ENCODE peak calls at places on chromosome 15, in four cellular contexts. One of them, this sample, is unnamed.

GRCh38 chr15:82828064-82828463 is 18.6 kb downstream of the WHAMM start:
- DNase-seq in H1: no peak
- DNase-seq in K562: no peak
- DNase-seq in HepG2: peak; percentile 60
- DNase-seq in this sample: no peak

GRCh38 chr15:96230557-96231181 is 99.8 kb upstream of the NR2F2 start:
- DNase-seq in H1: no peak
- DNase-seq in K562: no peak
- DNase-seq in HepG2: no peak
- DNase-seq in this sample: peak; percentile 50

GRCh38 chr15:90099072-90099867 is 3.0 kb downstream of the IDH2 start:
- DNase-seq in H1: no peak
- DNase-seq in K562: no peak
- DNase-seq in HepG2: no peak
- DNase-seq in this sample: no peak

GRCh38 chr15:96349034-96349932 is 18.8 kb downstream of the NR2F2 start:
- DNase-seq in H1: no peak
- DNase-seq in K562: no peak
- DNase-seq in HepG2: no peak
- DNase-seq in this sample: no peak

GRCh38 chr15:29670945-29671307 is 151.3 kb downstream of the TJP1 start:
- DNase-seq in H1: no peak
- DNase-seq in K562: no peak
- DNase-seq in HepG2: peak; percentile 69
- DNase-seq in this sample: peak; percentile 99

GRCh38 chr15:101255615-101256350 is 3.9 kb upstream of the CHSY1 start:
- DNase-seq in H1: no peak
- DNase-seq in K562: peak; percentile 67
- DNase-seq in HepG2: peak; percentile 45
- DNase-seq in this sample: peak; percentile 37

GRCh38 chr15:50148362-50148963 is 29.4 kb upstream of the ATP8B4 start:
- DNase-seq in H1: no peak
- DNase-seq in K562: peak; percentile 22
- DNase-seq in HepG2: peak; percentile 59
- DNase-seq in this sample: peak; percentile 91

GRCh38 chr15:59691194-59691805 is 2.2 kb upstream of the BNIP2 start:
- DNase-seq in H1: no peak
- DNase-seq in K562: no peak
- DNase-seq in HepG2: peak; percentile 28
- DNase-seq in this sample: peak; percentile 36

GRCh38 chr15:28128036-28128435 is 28.9 kb upstream of the OCA2 start:
- DNase-seq in H1: no peak
- DNase-seq in K562: no peak
- DNase-seq in HepG2: no peak
- DNase-seq in this sample: no peak

GRCh38 chr15:58521293-58521991 is 89.7 kb downstream of the LIPC start:
- DNase-seq in H1: no peak
- DNase-seq in K562: peak; percentile 87
- DNase-seq in HepG2: peak; percentile 42
- DNase-seq in this sample: peak; percentile 60

GRCh38 chr15:38726187-38726586 is 161.6 kb upstream of the RASGRP1 start:
- DNase-seq in H1: no peak
- DNase-seq in K562: no peak
- DNase-seq in HepG2: no peak
- DNase-seq in this sample: no peak

GRCh38 chr15:90711842-90712241 is 5.3 kb upstream of the BLM start:
- DNase-seq in H1: no peak
- DNase-seq in K562: no peak
- DNase-seq in HepG2: no peak
- DNase-seq in this sample: no peak

GRCh38 chr15:75801859-75802593 is 41.2 kb upstream of the UBE2Q2 start:
- DNase-seq in H1: peak; percentile 95
- DNase-seq in K562: peak; percentile 90
- DNase-seq in HepG2: peak; percentile 58
- DNase-seq in this sample: peak; percentile 73

GRCh38 chr15:48975713-48976419 is 12.1 kb upstream of the SHC4 start:
- DNase-seq in H1: peak; percentile 90
- DNase-seq in K562: peak; percentile 81
- DNase-seq in HepG2: peak; percentile 65
- DNase-seq in this sample: peak; percentile 46

GRCh38 chr15:88830016-88830415 is 26.8 kb downstream of the ACAN start:
- DNase-seq in H1: no peak
- DNase-seq in K562: no peak
- DNase-seq in HepG2: no peak
- DNase-seq in this sample: no peak

GRCh38 chr15:89003865-89004725 is 84.2 kb upstream of the ABHD2 start:
- DNase-seq in H1: no peak
- DNase-seq in K562: peak; percentile 60
- DNase-seq in HepG2: peak; percentile 41
- DNase-seq in this sample: peak; percentile 79

GRCh38 chr15:37903932-37904493 is 30.4 kb upstream of the TMCO5A start:
- DNase-seq in H1: no peak
- DNase-seq in K562: no peak
- DNase-seq in HepG2: no peak
- DNase-seq in this sample: no peak

GRCh38 chr15:71650603-71651002 is 159.8 kb upstream of the NR2E3 start:
- DNase-seq in H1: no peak
- DNase-seq in K562: no peak
- DNase-seq in HepG2: no peak
- DNase-seq in this sample: no peak

GRCh38 chr15:67792250-67792942 is 32.9 kb upstream of the SKOR1 start:
- DNase-seq in H1: no peak
- DNase-seq in K562: no peak
- DNase-seq in HepG2: no peak
- DNase-seq in this sample: no peak

GRCh38 chr15:86677316-86677715 is 597.6 kb downstream of the AGBL1 start:
- DNase-seq in H1: no peak
- DNase-seq in K562: no peak
- DNase-seq in HepG2: no peak
- DNase-seq in this sample: no peak

GRCh38 chr15:55110446-55110845 is 86.3 kb downstream of the RSL24D1 start:
- DNase-seq in H1: no peak
- DNase-seq in K562: no peak
- DNase-seq in HepG2: peak; percentile 3
- DNase-seq in this sample: no peak

GRCh38 chr15:48250640-48251076 is 44.6 kb downstream of the SLC12A1 start:
- DNase-seq in H1: peak; percentile 47
- DNase-seq in K562: peak; percentile 22
- DNase-seq in HepG2: peak; percentile 25
- DNase-seq in this sample: peak; percentile 13

GRCh38 chr15:72278737-72279136 is 6.4 kb upstream of the PARP6 start:
- DNase-seq in H1: no peak
- DNase-seq in K562: no peak
- DNase-seq in HepG2: no peak
- DNase-seq in this sample: no peak

GRCh38 chr15:42156266-42156922 is at the start of gene PLA2G4F:
- DNase-seq in H1: no peak
- DNase-seq in K562: no peak
- DNase-seq in HepG2: no peak
- DNase-seq in this sample: no peak

GRCh38 chr15:99387769-99388168 is 136.5 kb downstream of the LRRC28 start:
- DNase-seq in H1: no peak
- DNase-seq in K562: no peak
- DNase-seq in HepG2: no peak
- DNase-seq in this sample: no peak

GRCh38 chr15:32698773-32699390 is 18.9 kb upstream of the GREM1 start:
- DNase-seq in H1: no peak
- DNase-seq in K562: no peak
- DNase-seq in HepG2: no peak
- DNase-seq in this sample: no peak

GRCh38 chr15:64502537-64502936 is 42.2 kb downstream of the ZNF609 start:
- DNase-seq in H1: no peak
- DNase-seq in K562: no peak
- DNase-seq in HepG2: no peak
- DNase-seq in this sample: no peak
- H3K4me2 ChIP-seq in H1: no peak overlapping the region
- H3K4me2 ChIP-seq in K562: no peak overlapping the region
- H3K4me2 ChIP-seq in HepG2: no peak overlapping the region
- H3K4me2 ChIP-seq in this sample: no peak overlapping the region

DNA sequence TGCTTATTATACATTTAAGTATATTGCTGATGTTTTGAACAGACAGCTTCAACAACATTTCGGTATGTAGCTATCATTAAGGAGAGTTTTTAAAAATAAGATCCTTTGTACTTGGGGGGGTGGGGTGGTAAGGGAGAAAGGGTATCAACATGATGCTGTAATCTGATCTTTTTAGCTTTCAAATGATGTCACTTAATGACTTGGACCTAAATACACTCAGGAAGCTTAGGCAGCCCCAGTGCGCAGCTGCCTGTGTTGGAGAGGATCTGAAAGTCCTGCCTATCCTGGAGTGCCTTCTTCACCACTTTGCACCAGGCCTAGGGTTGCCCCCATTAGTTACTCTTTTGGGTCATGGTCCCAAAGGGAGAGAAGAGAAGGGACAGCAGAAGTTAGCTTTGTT is 57.1 kb upstream of the USP3 start:
- DNase-seq in H1: no peak
- DNase-seq in K562: no peak
- DNase-seq in HepG2: no peak
- DNase-seq in this sample: no peak
- TF ChIP-seq PHF8 in H1: no peak
- TF ChIP-seq PHF8 in K562: no peak
- TF ChIP-seq PHF8 in HepG2: no peak
- TF ChIP-seq PHF8 in this sample: no peak

DNA sequence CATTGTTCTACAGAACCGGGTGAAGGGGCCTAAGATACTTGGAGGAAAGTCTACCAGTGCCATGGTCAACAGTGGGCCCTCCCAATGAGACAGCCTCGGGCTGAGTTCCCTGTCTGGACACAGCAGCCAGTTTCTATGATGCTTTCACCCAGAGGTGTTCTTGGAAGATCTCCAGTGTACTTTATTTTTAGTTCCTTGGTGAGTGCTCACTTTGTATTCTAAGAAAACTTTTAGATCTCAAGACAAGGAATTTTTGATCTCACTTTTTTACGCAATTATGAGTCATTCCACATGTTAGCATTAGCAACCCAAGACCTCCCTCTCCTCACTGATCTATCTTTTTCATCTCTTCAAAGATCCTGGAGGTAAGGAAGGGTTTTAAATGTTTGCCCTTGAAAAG is 287.7 kb downstream of the RORA start:
- DNase-seq in H1: no peak
- DNase-seq in K562: no peak
- DNase-seq in HepG2: no peak
- DNase-seq in this sample: no peak
- H3K4me2 ChIP-seq in H1: no peak overlapping the region
- H3K4me2 ChIP-seq in K562: no peak overlapping the region
- H3K4me2 ChIP-seq in HepG2: no peak overlapping the region
- H3K4me2 ChIP-seq in this sample: no peak overlapping the region

DNA sequence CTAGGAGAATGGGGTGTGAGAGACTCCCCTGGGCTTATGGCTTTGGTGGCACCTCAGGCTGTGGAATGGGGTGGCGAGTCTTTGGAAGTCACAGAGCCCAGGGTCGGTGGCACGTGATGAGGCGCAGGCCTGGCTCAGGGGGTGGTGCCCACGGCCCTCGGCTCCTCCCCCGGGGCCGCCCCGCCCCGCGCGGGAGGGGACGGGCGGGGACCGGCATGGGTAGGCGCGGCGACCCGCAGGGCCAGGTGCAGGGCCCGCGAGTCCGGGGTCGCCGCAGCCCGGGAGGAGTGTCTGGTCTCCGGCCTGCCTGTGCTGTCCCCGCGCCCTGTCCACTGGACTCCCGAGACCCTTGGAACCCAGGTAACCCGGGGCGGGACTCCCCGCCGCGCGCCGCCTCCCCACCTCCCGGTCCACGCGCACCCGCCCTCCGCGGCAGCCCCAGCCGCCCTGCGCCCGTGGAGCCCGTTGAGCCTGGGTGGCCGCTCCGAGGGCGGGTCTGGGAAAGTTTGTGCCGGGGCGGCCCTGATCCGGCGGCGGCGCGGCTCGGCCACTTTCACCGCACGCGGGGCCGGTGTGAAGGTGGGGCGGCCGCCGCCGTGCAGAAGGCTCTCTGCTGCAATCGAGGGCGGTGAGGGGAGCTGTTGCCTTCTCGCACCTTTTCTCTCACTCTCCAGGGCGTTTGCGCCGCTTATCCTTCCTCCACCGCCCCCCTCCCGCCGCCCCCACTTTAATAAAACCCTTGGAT is at the start of gene PAQR5:
- DNase-seq in H1: peak; percentile 63
- DNase-seq in K562: peak; percentile 79
- DNase-seq in HepG2: no peak
- DNase-seq in this sample: peak; percentile 63
- TF ChIP-seq PHF8 in H1: no peak
- TF ChIP-seq PHF8 in K562: no peak
- TF ChIP-seq PHF8 in HepG2: no peak
- TF ChIP-seq PHF8 in this sample: peak; percentile 42

DNA sequence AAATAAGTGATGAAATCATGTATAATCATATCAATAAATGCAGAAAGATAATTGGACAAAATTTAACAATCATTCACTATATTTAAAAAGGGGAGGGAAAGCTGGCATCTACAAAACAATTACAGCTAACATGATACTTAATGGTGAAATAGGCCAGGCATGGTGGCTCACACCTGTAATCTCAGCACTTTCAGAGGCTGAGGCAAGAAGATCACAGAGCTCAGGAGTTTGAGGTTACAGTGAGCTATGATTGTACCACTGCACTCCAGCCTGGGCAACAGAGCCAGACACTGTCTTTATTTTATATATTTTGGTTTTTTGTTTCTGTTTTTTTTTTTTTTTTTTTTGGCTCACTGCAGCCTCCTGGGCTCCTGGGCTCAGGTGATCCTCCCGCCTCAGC is 12.1 kb downstream of the EDC3 start:
- DNase-seq in H1: no peak
- DNase-seq in K562: no peak
- DNase-seq in HepG2: no peak
- DNase-seq in this sample: no peak
- H3K4me2 ChIP-seq in H1: no peak overlapping the region
- H3K4me2 ChIP-seq in K562: no peak overlapping the region
- H3K4me2 ChIP-seq in HepG2: no peak overlapping the region
- H3K4me2 ChIP-seq in this sample: no peak overlapping the region

GRCh38 chr15:79170256-79170664 is 79.7 kb upstream of the RASGRF1 start:
- DNase-seq in H1: no peak
- DNase-seq in K562: no peak
- DNase-seq in HepG2: no peak
- DNase-seq in this sample: peak; percentile 52

GRCh38 chr15:79169531-79170123 is 79.0 kb upstream of the RASGRF1 start:
- DNase-seq in H1: no peak
- DNase-seq in K562: no peak
- DNase-seq in HepG2: no peak
- DNase-seq in this sample: no peak

GRCh38 chr15:79167776-79168175 is 77.2 kb upstream of the RASGRF1 start:
- DNase-seq in H1: no peak
- DNase-seq in K562: no peak
- DNase-seq in HepG2: no peak
- DNase-seq in this sample: no peak

GRCh38 chr15:79166311-79166955 is 75.9 kb upstream of the RASGRF1 start:
- DNase-seq in H1: no peak
- DNase-seq in K562: no peak
- DNase-seq in HepG2: no peak
- DNase-seq in this sample: no peak

GRCh38 chr15:79168922-79169322 is 78.3 kb upstream of the RASGRF1 start:
- DNase-seq in H1: peak; percentile 58
- DNase-seq in K562: no peak
- DNase-seq in HepG2: peak; percentile 74
- DNase-seq in this sample: peak; percentile 48
- TF ChIP-seq PHF8 in H1: no peak
- TF ChIP-seq PHF8 in K562: no peak
- TF ChIP-seq PHF8 in HepG2: no peak
- TF ChIP-seq PHF8 in this sample: no peak

This sample was measured in A549.